ENCODE peak calls at places on chromosome 5, in six cellular contexts. One of them, this sample, is unnamed.

GRCh38 chr5:175460126-175460525 is 16.1 kb upstream of the DRD1 start:
- DNase-seq in midbrain: peak; percentile 34
- DNase-seq in EL: peak; percentile 17
- DNase-seq in iPS-NIHi11: no peak
- DNase-seq in fibroblast of pulmonary artery: peak; percentile 25
- DNase-seq in stimulated activated CD4-positive, alpha-beta T cell treated with anti-CD3 and anti-CD28 coated beads, Interleukin-12 subunit alpha, Interleukin-12 subunit beta, amount 100 ng/mL, for 4 hours: no peak
- DNase-seq in this sample: no peak

GRCh38 chr5:87541033-87541432 is 128.3 kb upstream of the CCNH start:
- DNase-seq in stimulated activated CD4-positive, alpha-beta T cell treated with anti-CD3 and anti-CD28 coated beads, Interleukin-12 subunit alpha, Interleukin-12 subunit beta, amount 100 ng/mL, for 4 hours: no peak
- DNase-seq in EL: peak; percentile 36
- DNase-seq in midbrain: peak; percentile 89
- DNase-seq in fibroblast of pulmonary artery: peak; percentile 49
- DNase-seq in iPS-NIHi11: peak; percentile 24
- DNase-seq in this sample: peak; percentile 10

GRCh38 chr5:59174248-59174844 is 591.5 kb downstream of the RAB3C start:
- DNase-seq in fibroblast of pulmonary artery: peak; percentile 91
- DNase-seq in iPS-NIHi11: peak; percentile 55
- DNase-seq in stimulated activated CD4-positive, alpha-beta T cell treated with anti-CD3 and anti-CD28 coated beads, Interleukin-12 subunit alpha, Interleukin-12 subunit beta, amount 100 ng/mL, for 4 hours: no peak
- DNase-seq in midbrain: peak; percentile 24
- DNase-seq in EL: peak; percentile 69
- DNase-seq in this sample: peak; percentile 49

GRCh38 chr5:60836131-60836530 is 7.9 kb downstream of the ELOVL7 start:
- DNase-seq in midbrain: no peak
- DNase-seq in stimulated activated CD4-positive, alpha-beta T cell treated with anti-CD3 and anti-CD28 coated beads, Interleukin-12 subunit alpha, Interleukin-12 subunit beta, amount 100 ng/mL, for 4 hours: no peak
- DNase-seq in EL: no peak
- DNase-seq in fibroblast of pulmonary artery: no peak
- DNase-seq in iPS-NIHi11: no peak
- DNase-seq in this sample: no peak

GRCh38 chr5:176394881-176395675 is 6.5 kb downstream of the HIGD2A start:
- DNase-seq in midbrain: no peak
- DNase-seq in iPS-NIHi11: no peak
- DNase-seq in fibroblast of pulmonary artery: no peak
- DNase-seq in stimulated activated CD4-positive, alpha-beta T cell treated with anti-CD3 and anti-CD28 coated beads, Interleukin-12 subunit alpha, Interleukin-12 subunit beta, amount 100 ng/mL, for 4 hours: no peak
- DNase-seq in EL: no peak
- DNase-seq in this sample: no peak

GRCh38 chr5:83470920-83471404 is 582 bp upstream of the VCAN start:
- DNase-seq in fibroblast of pulmonary artery: peak; percentile 22
- DNase-seq in iPS-NIHi11: peak; percentile 21
- DNase-seq in midbrain: no peak
- DNase-seq in stimulated activated CD4-positive, alpha-beta T cell treated with anti-CD3 and anti-CD28 coated beads, Interleukin-12 subunit alpha, Interleukin-12 subunit beta, amount 100 ng/mL, for 4 hours: no peak
- DNase-seq in EL: no peak
- DNase-seq in this sample: no peak

GRCh38 chr5:139600336-139600949 is 39.3 kb downstream of the UBE2D2 start:
- DNase-seq in EL: peak; percentile 78
- DNase-seq in iPS-NIHi11: no peak
- DNase-seq in stimulated activated CD4-positive, alpha-beta T cell treated with anti-CD3 and anti-CD28 coated beads, Interleukin-12 subunit alpha, Interleukin-12 subunit beta, amount 100 ng/mL, for 4 hours: no peak
- DNase-seq in fibroblast of pulmonary artery: peak; percentile 65
- DNase-seq in midbrain: no peak
- DNase-seq in this sample: peak; percentile 74

GRCh38 chr5:173310861-173311515 is 17.2 kb downstream of the STC2 start:
- DNase-seq in iPS-NIHi11: no peak
- DNase-seq in EL: no peak
- DNase-seq in fibroblast of pulmonary artery: peak; percentile 68
- DNase-seq in stimulated activated CD4-positive, alpha-beta T cell treated with anti-CD3 and anti-CD28 coated beads, Interleukin-12 subunit alpha, Interleukin-12 subunit beta, amount 100 ng/mL, for 4 hours: no peak
- DNase-seq in midbrain: peak; percentile 59
- DNase-seq in this sample: no peak

GRCh38 chr5:6780802-6781391 is 67.7 kb downstream of the TENT4A start:
- DNase-seq in stimulated activated CD4-positive, alpha-beta T cell treated with anti-CD3 and anti-CD28 coated beads, Interleukin-12 subunit alpha, Interleukin-12 subunit beta, amount 100 ng/mL, for 4 hours: peak; percentile 14
- DNase-seq in fibroblast of pulmonary artery: no peak
- DNase-seq in iPS-NIHi11: no peak
- DNase-seq in midbrain: no peak
- DNase-seq in EL: no peak
- DNase-seq in this sample: no peak

GRCh38 chr5:307794-308579 is 13.5 kb upstream of the AHRR start:
- DNase-seq in fibroblast of pulmonary artery: no peak
- DNase-seq in EL: no peak
- DNase-seq in stimulated activated CD4-positive, alpha-beta T cell treated with anti-CD3 and anti-CD28 coated beads, Interleukin-12 subunit alpha, Interleukin-12 subunit beta, amount 100 ng/mL, for 4 hours: no peak
- DNase-seq in iPS-NIHi11: no peak
- DNase-seq in midbrain: no peak
- DNase-seq in this sample: no peak

GRCh38 chr5:40399349-40399748 is 280.4 kb upstream of the PTGER4 start:
- DNase-seq in midbrain: no peak
- DNase-seq in fibroblast of pulmonary artery: no peak
- DNase-seq in EL: peak; percentile 67
- DNase-seq in stimulated activated CD4-positive, alpha-beta T cell treated with anti-CD3 and anti-CD28 coated beads, Interleukin-12 subunit alpha, Interleukin-12 subunit beta, amount 100 ng/mL, for 4 hours: no peak
- DNase-seq in iPS-NIHi11: no peak
- DNase-seq in this sample: no peak

GRCh38 chr5:131436081-131436480 is 172.2 kb downstream of the CDC42SE2 start:
- DNase-seq in midbrain: peak; percentile 12
- DNase-seq in stimulated activated CD4-positive, alpha-beta T cell treated with anti-CD3 and anti-CD28 coated beads, Interleukin-12 subunit alpha, Interleukin-12 subunit beta, amount 100 ng/mL, for 4 hours: no peak
- DNase-seq in EL: no peak
- DNase-seq in fibroblast of pulmonary artery: no peak
- DNase-seq in iPS-NIHi11: no peak
- DNase-seq in this sample: no peak

GRCh38 chr5:173236531-173237501 is 1.8 kb upstream of the NKX2-5 start:
- DNase-seq in midbrain: no peak
- DNase-seq in fibroblast of pulmonary artery: no peak
- DNase-seq in stimulated activated CD4-positive, alpha-beta T cell treated with anti-CD3 and anti-CD28 coated beads, Interleukin-12 subunit alpha, Interleukin-12 subunit beta, amount 100 ng/mL, for 4 hours: no peak
- DNase-seq in EL: no peak
- DNase-seq in iPS-NIHi11: no peak
- DNase-seq in this sample: no peak

GRCh38 chr5:177099422-177100093 is 12.8 kb downstream of the FGFR4 start:
- DNase-seq in EL: no peak
- DNase-seq in iPS-NIHi11: peak; percentile 56
- DNase-seq in stimulated activated CD4-positive, alpha-beta T cell treated with anti-CD3 and anti-CD28 coated beads, Interleukin-12 subunit alpha, Interleukin-12 subunit beta, amount 100 ng/mL, for 4 hours: no peak
- DNase-seq in fibroblast of pulmonary artery: no peak
- DNase-seq in midbrain: no peak
- DNase-seq in this sample: no peak

GRCh38 chr5:56449071-56449470 is 215.9 kb upstream of the ANKRD55 start:
- DNase-seq in stimulated activated CD4-positive, alpha-beta T cell treated with anti-CD3 and anti-CD28 coated beads, Interleukin-12 subunit alpha, Interleukin-12 subunit beta, amount 100 ng/mL, for 4 hours: no peak
- DNase-seq in fibroblast of pulmonary artery: no peak
- DNase-seq in midbrain: no peak
- DNase-seq in iPS-NIHi11: no peak
- DNase-seq in EL: no peak
- DNase-seq in this sample: no peak

GRCh38 chr5:118832974-118833373 is 155.4 kb downstream of the DTWD2 start:
- DNase-seq in EL: no peak
- DNase-seq in iPS-NIHi11: no peak
- DNase-seq in midbrain: no peak
- DNase-seq in stimulated activated CD4-positive, alpha-beta T cell treated with anti-CD3 and anti-CD28 coated beads, Interleukin-12 subunit alpha, Interleukin-12 subunit beta, amount 100 ng/mL, for 4 hours: no peak
- DNase-seq in fibroblast of pulmonary artery: no peak
- DNase-seq in this sample: no peak

GRCh38 chr5:161373345-161373707 is 173.2 kb downstream of the GABRB2 start:
- DNase-seq in midbrain: no peak
- DNase-seq in iPS-NIHi11: no peak
- DNase-seq in stimulated activated CD4-positive, alpha-beta T cell treated with anti-CD3 and anti-CD28 coated beads, Interleukin-12 subunit alpha, Interleukin-12 subunit beta, amount 100 ng/mL, for 4 hours: no peak
- DNase-seq in EL: no peak
- DNase-seq in fibroblast of pulmonary artery: no peak
- DNase-seq in this sample: no peak

GRCh38 chr5:111135946-111136345 is 43.8 kb downstream of the WDR36 start:
- DNase-seq in EL: peak; percentile 66
- DNase-seq in midbrain: no peak
- DNase-seq in stimulated activated CD4-positive, alpha-beta T cell treated with anti-CD3 and anti-CD28 coated beads, Interleukin-12 subunit alpha, Interleukin-12 subunit beta, amount 100 ng/mL, for 4 hours: no peak
- DNase-seq in fibroblast of pulmonary artery: peak; percentile 46
- DNase-seq in iPS-NIHi11: no peak
- DNase-seq in this sample: peak; percentile 69

GRCh38 chr5:168714046-168714445 is 134.9 kb upstream of the PANK3 start:
- DNase-seq in stimulated activated CD4-positive, alpha-beta T cell treated with anti-CD3 and anti-CD28 coated beads, Interleukin-12 subunit alpha, Interleukin-12 subunit beta, amount 100 ng/mL, for 4 hours: no peak
- DNase-seq in iPS-NIHi11: no peak
- DNase-seq in midbrain: no peak
- DNase-seq in EL: peak; percentile 57
- DNase-seq in fibroblast of pulmonary artery: peak; percentile 16
- DNase-seq in this sample: peak; percentile 33

GRCh38 chr5:31824886-31825774 is 186.2 kb downstream of the PDZD2 start:
- DNase-seq in iPS-NIHi11: peak; percentile 55
- DNase-seq in stimulated activated CD4-positive, alpha-beta T cell treated with anti-CD3 and anti-CD28 coated beads, Interleukin-12 subunit alpha, Interleukin-12 subunit beta, amount 100 ng/mL, for 4 hours: peak; percentile 10
- DNase-seq in fibroblast of pulmonary artery: peak; percentile 76
- DNase-seq in EL: peak; percentile 61
- DNase-seq in midbrain: peak; percentile 74
- DNase-seq in this sample: peak; percentile 34

GRCh38 chr5:74131256-74131655 is 505.3 kb downstream of the ARHGEF28 start:
- DNase-seq in stimulated activated CD4-positive, alpha-beta T cell treated with anti-CD3 and anti-CD28 coated beads, Interleukin-12 subunit alpha, Interleukin-12 subunit beta, amount 100 ng/mL, for 4 hours: no peak
- DNase-seq in midbrain: no peak
- DNase-seq in fibroblast of pulmonary artery: no peak
- DNase-seq in EL: no peak
- DNase-seq in iPS-NIHi11: no peak
- DNase-seq in this sample: no peak

GRCh38 chr5:176650354-176650884 is 3.1 kb downstream of the TSPAN17 start:
- DNase-seq in midbrain: no peak
- DNase-seq in iPS-NIHi11: peak; percentile 72
- DNase-seq in EL: no peak
- DNase-seq in fibroblast of pulmonary artery: no peak
- DNase-seq in stimulated activated CD4-positive, alpha-beta T cell treated with anti-CD3 and anti-CD28 coated beads, Interleukin-12 subunit alpha, Interleukin-12 subunit beta, amount 100 ng/mL, for 4 hours: no peak
- DNase-seq in this sample: no peak

GRCh38 chr5:141094481-141095262 is at the start of gene PCDHB2:
- DNase-seq in fibroblast of pulmonary artery: peak; percentile 17
- DNase-seq in iPS-NIHi11: peak; percentile 67
- DNase-seq in EL: peak; percentile 51
- DNase-seq in stimulated activated CD4-positive, alpha-beta T cell treated with anti-CD3 and anti-CD28 coated beads, Interleukin-12 subunit alpha, Interleukin-12 subunit beta, amount 100 ng/mL, for 4 hours: no peak
- DNase-seq in midbrain: peak; percentile 49
- DNase-seq in this sample: peak; percentile 23

GRCh38 chr5:150428106-150428876 is 15.6 kb upstream of the CD74 start:
- DNase-seq in EL: no peak
- DNase-seq in fibroblast of pulmonary artery: peak; percentile 64
- DNase-seq in stimulated activated CD4-positive, alpha-beta T cell treated with anti-CD3 and anti-CD28 coated beads, Interleukin-12 subunit alpha, Interleukin-12 subunit beta, amount 100 ng/mL, for 4 hours: no peak
- DNase-seq in midbrain: peak; percentile 59
- DNase-seq in iPS-NIHi11: no peak
- DNase-seq in this sample: no peak

GRCh38 chr5:79845448-79846197 is 145.4 kb downstream of the MTX3 start:
- DNase-seq in stimulated activated CD4-positive, alpha-beta T cell treated with anti-CD3 and anti-CD28 coated beads, Interleukin-12 subunit alpha, Interleukin-12 subunit beta, amount 100 ng/mL, for 4 hours: no peak
- DNase-seq in iPS-NIHi11: no peak
- DNase-seq in midbrain: peak; percentile 6
- DNase-seq in EL: peak; percentile 88
- DNase-seq in fibroblast of pulmonary artery: peak; percentile 47
- DNase-seq in this sample: peak; percentile 57

GRCh38 chr5:71924980-71925379 is 182.3 kb upstream of the MAP1B start:
- DNase-seq in EL: peak; percentile 62
- DNase-seq in midbrain: no peak
- DNase-seq in iPS-NIHi11: no peak
- DNase-seq in stimulated activated CD4-positive, alpha-beta T cell treated with anti-CD3 and anti-CD28 coated beads, Interleukin-12 subunit alpha, Interleukin-12 subunit beta, amount 100 ng/mL, for 4 hours: no peak
- DNase-seq in fibroblast of pulmonary artery: peak; percentile 72
- DNase-seq in this sample: peak; percentile 44

GRCh38 chr5:139649082-139649991 is 1.2 kb downstream of the CXXC5 start:
- DNase-seq in fibroblast of pulmonary artery: no peak
- DNase-seq in EL: peak; percentile 25
- DNase-seq in stimulated activated CD4-positive, alpha-beta T cell treated with anti-CD3 and anti-CD28 coated beads, Interleukin-12 subunit alpha, Interleukin-12 subunit beta, amount 100 ng/mL, for 4 hours: no peak
- DNase-seq in iPS-NIHi11: peak; percentile 57
- DNase-seq in midbrain: peak; percentile 49
- DNase-seq in this sample: no peak

GRCh38 chr5:588406-588995 is 23.6 kb upstream of the CEP72 start:
- DNase-seq in iPS-NIHi11: no peak
- DNase-seq in EL: no peak
- DNase-seq in fibroblast of pulmonary artery: no peak
- DNase-seq in midbrain: no peak
- DNase-seq in stimulated activated CD4-positive, alpha-beta T cell treated with anti-CD3 and anti-CD28 coated beads, Interleukin-12 subunit alpha, Interleukin-12 subunit beta, amount 100 ng/mL, for 4 hours: no peak
- DNase-seq in this sample: no peak

GRCh38 chr5:145925803-145926202 is 10.6 kb upstream of the SH3RF2 start:
- DNase-seq in fibroblast of pulmonary artery: peak; percentile 83
- DNase-seq in stimulated activated CD4-positive, alpha-beta T cell treated with anti-CD3 and anti-CD28 coated beads, Interleukin-12 subunit alpha, Interleukin-12 subunit beta, amount 100 ng/mL, for 4 hours: no peak
- DNase-seq in iPS-NIHi11: no peak
- DNase-seq in midbrain: no peak
- DNase-seq in EL: peak; percentile 66
- DNase-seq in this sample: peak; percentile 97

GRCh38 chr5:34483442-34484033 is 172.6 kb upstream of the RAI14 start:
- DNase-seq in EL: no peak
- DNase-seq in stimulated activated CD4-positive, alpha-beta T cell treated with anti-CD3 and anti-CD28 coated beads, Interleukin-12 subunit alpha, Interleukin-12 subunit beta, amount 100 ng/mL, for 4 hours: no peak
- DNase-seq in fibroblast of pulmonary artery: no peak
- DNase-seq in iPS-NIHi11: peak; percentile 65
- DNase-seq in midbrain: peak; percentile 46
- DNase-seq in this sample: no peak

GRCh38 chr5:175542232-175542965 is 64.0 kb downstream of the SFXN1 start:
- DNase-seq in midbrain: no peak
- DNase-seq in fibroblast of pulmonary artery: no peak
- DNase-seq in iPS-NIHi11: no peak
- DNase-seq in stimulated activated CD4-positive, alpha-beta T cell treated with anti-CD3 and anti-CD28 coated beads, Interleukin-12 subunit alpha, Interleukin-12 subunit beta, amount 100 ng/mL, for 4 hours: no peak
- DNase-seq in EL: no peak
- DNase-seq in this sample: no peak

GRCh38 chr5:128237504-128237903 is 153.9 kb downstream of the SLC12A2 start:
- DNase-seq in iPS-NIHi11: no peak
- DNase-seq in midbrain: no peak
- DNase-seq in fibroblast of pulmonary artery: no peak
- DNase-seq in EL: peak; percentile 8
- DNase-seq in stimulated activated CD4-positive, alpha-beta T cell treated with anti-CD3 and anti-CD28 coated beads, Interleukin-12 subunit alpha, Interleukin-12 subunit beta, amount 100 ng/mL, for 4 hours: no peak
- DNase-seq in this sample: peak; percentile 25

GRCh38 chr5:141604318-141604717 is 14.5 kb downstream of the DIAPH1 start:
- DNase-seq in midbrain: no peak
- DNase-seq in stimulated activated CD4-positive, alpha-beta T cell treated with anti-CD3 and anti-CD28 coated beads, Interleukin-12 subunit alpha, Interleukin-12 subunit beta, amount 100 ng/mL, for 4 hours: no peak
- DNase-seq in fibroblast of pulmonary artery: peak; percentile 96
- DNase-seq in iPS-NIHi11: peak; percentile 19
- DNase-seq in EL: peak; percentile 96
- DNase-seq in this sample: peak; percentile 97

GRCh38 chr5:39657943-39658342 is 233.2 kb upstream of the DAB2 start:
- DNase-seq in stimulated activated CD4-positive, alpha-beta T cell treated with anti-CD3 and anti-CD28 coated beads, Interleukin-12 subunit alpha, Interleukin-12 subunit beta, amount 100 ng/mL, for 4 hours: no peak
- DNase-seq in iPS-NIHi11: no peak
- DNase-seq in EL: peak; percentile 25
- DNase-seq in fibroblast of pulmonary artery: no peak
- DNase-seq in midbrain: no peak
- DNase-seq in this sample: no peak

GRCh38 chr5:145471831-145472616 is 363.1 kb downstream of the PRELID2 start:
- DNase-seq in fibroblast of pulmonary artery: no peak
- DNase-seq in EL: no peak
- DNase-seq in iPS-NIHi11: no peak
- DNase-seq in midbrain: no peak
- DNase-seq in stimulated activated CD4-positive, alpha-beta T cell treated with anti-CD3 and anti-CD28 coated beads, Interleukin-12 subunit alpha, Interleukin-12 subunit beta, amount 100 ng/mL, for 4 hours: no peak
- DNase-seq in this sample: no peak

GRCh38 chr5:171599396-171599795 is 179.9 kb downstream of the FGF18 start:
- DNase-seq in iPS-NIHi11: no peak
- DNase-seq in fibroblast of pulmonary artery: no peak
- DNase-seq in midbrain: no peak
- DNase-seq in stimulated activated CD4-positive, alpha-beta T cell treated with anti-CD3 and anti-CD28 coated beads, Interleukin-12 subunit alpha, Interleukin-12 subunit beta, amount 100 ng/mL, for 4 hours: no peak
- DNase-seq in EL: no peak
- DNase-seq in this sample: no peak

GRCh38 chr5:135139397-135140134 is 105.5 kb upstream of the PITX1 start:
- DNase-seq in fibroblast of pulmonary artery: peak; percentile 77
- DNase-seq in midbrain: no peak
- DNase-seq in stimulated activated CD4-positive, alpha-beta T cell treated with anti-CD3 and anti-CD28 coated beads, Interleukin-12 subunit alpha, Interleukin-12 subunit beta, amount 100 ng/mL, for 4 hours: no peak
- DNase-seq in iPS-NIHi11: peak; percentile 58
- DNase-seq in EL: peak; percentile 91
- DNase-seq in this sample: peak; percentile 61

GRCh38 chr5:1429501-1429900 is 15.7 kb downstream of the SLC6A3 start:
- DNase-seq in iPS-NIHi11: no peak
- DNase-seq in fibroblast of pulmonary artery: no peak
- DNase-seq in midbrain: no peak
- DNase-seq in EL: no peak
- DNase-seq in stimulated activated CD4-positive, alpha-beta T cell treated with anti-CD3 and anti-CD28 coated beads, Interleukin-12 subunit alpha, Interleukin-12 subunit beta, amount 100 ng/mL, for 4 hours: no peak
- DNase-seq in this sample: no peak